ENCODE peak calls at places on chromosomes 3 and 15, in four cellular contexts. D, W, S and I are unnamed samples.

GRCh38 chr3:60307800-60308199 is 943.5 kb downstream of the FHIT start:
- DNase-seq in S (no peak), W (peak), D (no peak), I (no peak)

GRCh38 chr3:41575754-41576153 is 376.4 kb downstream of the CTNNB1 start:
- DNase-seq in S (no peak), D (no peak), W (no peak), I (no peak)

GRCh38 chr3:147424325-147424910 is 15.3 kb downstream of the ZIC1 start:
- DNase-seq in S (no peak), W (no peak), D (no peak), I (no peak)

GRCh38 chr15:43134157-43134637 is 811 bp downstream of the TMEM62 start:
- DNase-seq in S (no peak), W (peak), D (no peak), I (no peak)

GRCh38 chr3:172524611-172525010 is 1.4 kb upstream of the TNFSF10 start:
- DNase-seq in D (no peak), W (no peak), S (no peak), I (no peak)

GRCh38 chr3:150344079-150344478 is 64.0 kb upstream of the TSC22D2 start:
- DNase-seq in W (no peak), S (no peak), D (no peak), I (no peak)

GRCh38 chr3:52144034-52144795 is 10.0 kb downstream of the POC1A start:
- DNase-seq in S (peak), D (no peak), W (peak), I (peak)

GRCh38 chr3:61162965-61163364 is 88.3 kb downstream of the FHIT start:
- DNase-seq in D (no peak), W (no peak), S (no peak), I (no peak)

GRCh38 chr3:51677358-51677757 is 6.3 kb downstream of the TEX264 start:
- DNase-seq in D (no peak), S (no peak), W (no peak), I (no peak)

GRCh38 chr3:171251842-171252241 is 208.4 kb downstream of the TNIK start:
- DNase-seq in S (no peak), W (no peak), D (no peak), I (no peak)

GRCh38 chr15:59268199-59268979 is 61.7 kb downstream of the LDHAL6B start:
- DNase-seq in S (no peak), W (no peak), D (no peak), I (no peak)

GRCh38 chr3:4990061-4990460 is 10.8 kb downstream of the BHLHE40 start:
- DNase-seq in S (no peak), D (no peak), W (no peak), I (no peak)

GRCh38 chr15:44712108-44713005 is 1.0 kb downstream of the B2M start:
- DNase-seq in S (peak), D (no peak), W (peak), I (no peak)

GRCh38 chr3:15347737-15348110 is 15.3 kb upstream of the SH3BP5 start:
- DNase-seq in D (no peak), S (no peak), W (peak), I (no peak)

GRCh38 chr3:129543999-129544398 is 1.0 kb downstream of the H1-8 start:
- DNase-seq in W (no peak), D (no peak), S (no peak), I (no peak)

GRCh38 chr3:129312021-129312639 is 33.5 kb downstream of the HMCES start:
- DNase-seq in S (no peak), D (no peak), W (no peak), I (no peak)

GRCh38 chr3:180059351-180059750 is 22.6 kb upstream of the PEX5L start:
- DNase-seq in S (no peak), D (no peak), W (no peak), I (no peak)

GRCh38 chr15:90576711-90577389 is 47.1 kb downstream of the CRTC3 start:
- DNase-seq in W (peak), D (no peak), S (no peak), I (no peak)

GRCh38 chr3:189349772-189350171 is 178.0 kb downstream of the TPRG1 start:
- DNase-seq in W (no peak), D (no peak), S (no peak), I (no peak)

GRCh38 chr15:84909029-84909428 is 24.6 kb downstream of the SLC28A1 start:
- DNase-seq in W (no peak), S (no peak), D (no peak), I (no peak)

GRCh38 chr15:60299452-60300047 is 98.2 kb downstream of the ANXA2 start:
- DNase-seq in S (no peak), W (peak), D (no peak), I (peak)

GRCh38 chr15:92845109-92845508 is 55.0 kb upstream of the CHD2 start:
- DNase-seq in D (peak), S (peak), W (no peak), I (no peak)

GRCh38 chr15:73994912-73995622 is 551 bp downstream of the PML start:
- DNase-seq in W (peak), S (no peak), D (no peak), I (peak)

DNA sequence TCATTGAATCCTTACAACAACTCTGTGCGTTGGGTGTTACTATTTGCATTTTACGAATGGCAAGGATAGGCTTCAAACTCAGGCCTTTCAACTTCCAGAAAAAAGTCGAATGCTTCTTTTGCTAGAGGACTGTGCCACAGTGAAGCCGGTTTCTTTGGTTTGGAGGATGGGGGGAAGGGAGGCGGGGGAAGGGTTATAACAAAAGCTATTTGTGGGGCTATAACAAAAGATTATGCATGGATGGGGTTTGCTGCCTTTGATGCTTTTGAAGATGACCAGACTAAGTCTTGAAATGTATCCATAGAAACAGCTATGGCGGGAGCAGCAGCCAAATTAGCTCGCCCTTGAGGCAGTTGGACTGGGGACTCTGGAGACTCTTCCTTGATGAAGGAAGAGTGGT is 47.6 kb downstream of the SRGAP3 start:
- DNase-seq in W (no peak), D (no peak), S (no peak), I (no peak)
- TF ChIP-seq TARDBP in W (no peak), D (no peak), S (no peak), I (no peak)

GRCh38 chr3:82137050-82137449 is 375.6 kb upstream of the GBE1 start:
- DNase-seq in D (no peak), S (no peak), W (no peak), I (no peak)
- TF ChIP-seq TARDBP in D (no peak), S (no peak), W (no peak), I (no peak)

GRCh38 chr15:76517910-76518309 is 181.3 kb downstream of the ISL2 start:
- DNase-seq in S (no peak), D (no peak), W (no peak), I (no peak)

GRCh38 chr15:76512971-76513370 is 176.4 kb downstream of the ISL2 start:
- DNase-seq in D (no peak), W (no peak), S (no peak), I (no peak)

GRCh38 chr15:76514292-76514691 is 177.7 kb downstream of the ISL2 start:
- DNase-seq in S (peak), D (no peak), W (no peak), I (no peak)
- TF ChIP-seq TARDBP in S (no peak), D (no peak), W (no peak), I (no peak)

DNA sequence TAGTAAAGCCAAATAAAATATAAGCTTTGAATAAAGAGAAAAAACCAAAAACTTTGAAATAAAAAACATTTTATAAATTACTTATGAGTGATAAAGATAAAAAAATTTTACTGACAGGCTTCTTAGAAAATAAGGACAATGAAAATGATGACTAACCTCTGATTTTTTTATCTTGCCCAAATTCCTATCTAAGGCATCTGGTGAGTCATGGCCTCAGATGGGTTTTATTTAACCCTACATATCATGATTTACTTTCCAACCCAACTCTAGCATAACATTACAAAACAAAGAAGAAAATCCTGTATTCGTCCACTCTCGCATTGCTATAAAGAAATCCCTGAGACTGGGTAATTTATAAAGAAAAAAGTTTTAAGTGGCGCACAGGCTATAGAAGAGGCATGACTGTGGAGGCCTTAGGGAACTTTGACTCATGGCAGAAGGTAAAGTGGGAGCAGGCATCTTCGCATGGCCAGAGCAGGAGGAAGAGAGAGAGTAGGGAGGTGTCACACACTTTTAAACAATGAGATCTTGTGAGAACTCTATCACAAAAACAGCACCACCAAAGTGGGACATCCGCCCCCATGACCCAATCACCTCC is 152.1 kb downstream of the NEK10 start:
- DNase-seq in W (no peak), S (no peak), D (no peak), I (no peak)
- TF ChIP-seq TARDBP in W (no peak), S (no peak), D (no peak), I (no peak)

GRCh38 chr15:71115567-71116351 is 488 bp downstream of the THSD4 start:
- DNase-seq in W (no peak), S (no peak), D (no peak), I (peak)
- TF ChIP-seq TARDBP in W (no peak), S (no peak), D (no peak), I (no peak)

DNA sequence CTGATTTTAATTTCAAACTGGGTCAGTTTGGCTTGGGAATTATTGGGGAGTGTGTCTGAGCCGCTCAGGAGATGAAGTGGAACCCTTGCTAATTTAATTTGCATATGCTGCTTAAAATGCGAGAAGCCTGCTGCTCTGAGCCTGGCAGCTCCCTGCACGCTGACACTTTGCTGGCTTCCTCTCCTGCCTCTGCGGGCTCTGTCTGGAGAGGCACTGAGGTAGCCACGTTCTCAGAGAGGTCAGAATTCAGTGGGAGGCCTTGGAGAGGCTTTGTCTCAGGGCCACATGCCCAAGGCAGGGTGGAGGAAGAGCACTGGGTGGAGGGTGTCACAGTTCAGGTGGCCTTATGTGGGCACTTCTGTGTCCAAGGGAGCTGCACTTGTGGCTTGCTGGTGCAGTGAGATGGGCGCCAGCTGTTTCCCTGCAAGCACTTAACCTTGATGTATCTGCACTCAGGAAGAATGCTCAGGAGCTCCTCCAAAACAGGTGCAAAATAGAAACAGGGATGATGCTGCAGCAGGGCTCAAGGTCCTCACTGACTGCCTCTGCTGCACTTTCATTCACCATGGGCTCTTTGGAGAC is 151.5 kb downstream of the CADPS start:
- DNase-seq in D (no peak), S (no peak), W (no peak), I (no peak)
- TF ChIP-seq TARDBP in D (no peak), S (no peak), W (no peak), I (no peak)